ENCODE peak calls at places on chromosomes 13 and 19, in six cellular contexts. One of them, this sample, is unnamed.

GRCh38 chr13:51942189-51942588 is 69.1 kb downstream of the ATP7B start:
- DNase-seq in endothelial cell of umbilical vein: no peak
- DNase-seq in fibroblast of lung: no peak
- DNase-seq in HCT116: peak; percentile 19
- DNase-seq in colonic mucosa: peak; percentile 93
- DNase-seq in SK-N-SH: no peak
- DNase-seq in this sample: no peak

GRCh38 chr19:40921005-40921897 is 39.2 kb upstream of the CYP2A7 start:
- DNase-seq in endothelial cell of umbilical vein: peak; percentile 22
- DNase-seq in fibroblast of lung: no peak
- DNase-seq in HCT116: peak; percentile 74
- DNase-seq in colonic mucosa: peak; percentile 87
- DNase-seq in SK-N-SH: no peak
- DNase-seq in this sample: no peak

GRCh38 chr13:26528527-26528926 is 29.0 kb upstream of the WASF3 start:
- DNase-seq in endothelial cell of umbilical vein: no peak
- DNase-seq in fibroblast of lung: no peak
- DNase-seq in HCT116: no peak
- DNase-seq in colonic mucosa: no peak
- DNase-seq in SK-N-SH: no peak
- DNase-seq in this sample: no peak

GRCh38 chr19:55452381-55453325 is 8.8 kb downstream of the ISOC2 start:
- DNase-seq in endothelial cell of umbilical vein: peak; percentile 59
- DNase-seq in fibroblast of lung: peak; percentile 73
- DNase-seq in HCT116: no peak
- DNase-seq in colonic mucosa: peak; percentile 63
- DNase-seq in SK-N-SH: peak; percentile 98
- DNase-seq in this sample: peak; percentile 91

GRCh38 chr19:28488006-28488405 is 724.9 kb downstream of the UQCRFS1 start:
- DNase-seq in endothelial cell of umbilical vein: no peak
- DNase-seq in fibroblast of lung: no peak
- DNase-seq in HCT116: no peak
- DNase-seq in colonic mucosa: peak; percentile 68
- DNase-seq in SK-N-SH: no peak
- DNase-seq in this sample: no peak

GRCh38 chr13:76894401-76895110 is 8.4 kb upstream of the KCTD12 start:
- DNase-seq in endothelial cell of umbilical vein: peak; percentile 11
- DNase-seq in fibroblast of lung: no peak
- DNase-seq in HCT116: no peak
- DNase-seq in colonic mucosa: no peak
- DNase-seq in SK-N-SH: no peak
- DNase-seq in this sample: no peak

GRCh38 chr19:33252971-33253370 is 27.3 kb upstream of the SLC7A10 start:
- DNase-seq in endothelial cell of umbilical vein: no peak
- DNase-seq in fibroblast of lung: no peak
- DNase-seq in HCT116: no peak
- DNase-seq in colonic mucosa: no peak
- DNase-seq in SK-N-SH: no peak
- DNase-seq in this sample: no peak

GRCh38 chr19:53879145-53880037 is 2.6 kb upstream of the PRKCG start:
- DNase-seq in endothelial cell of umbilical vein: peak; percentile 91
- DNase-seq in fibroblast of lung: peak; percentile 82
- DNase-seq in HCT116: no peak
- DNase-seq in colonic mucosa: peak; percentile 91
- DNase-seq in SK-N-SH: peak; percentile 98
- DNase-seq in this sample: no peak

GRCh38 chr13:63481334-63481733 is 2065.7 kb upstream of the PCDH20 start:
- DNase-seq in endothelial cell of umbilical vein: no peak
- DNase-seq in fibroblast of lung: peak; percentile 16
- DNase-seq in HCT116: no peak
- DNase-seq in colonic mucosa: no peak
- DNase-seq in SK-N-SH: peak; percentile 21
- DNase-seq in this sample: peak; percentile 95

GRCh38 chr19:29293736-29294342 is 80.9 kb upstream of the UQCRFS1 start:
- DNase-seq in endothelial cell of umbilical vein: no peak
- DNase-seq in fibroblast of lung: no peak
- DNase-seq in HCT116: no peak
- DNase-seq in colonic mucosa: no peak
- DNase-seq in SK-N-SH: no peak
- DNase-seq in this sample: no peak

GRCh38 chr19:14554382-14554812 is 17.5 kb downstream of the NDUFB7 start:
- DNase-seq in endothelial cell of umbilical vein: no peak
- DNase-seq in fibroblast of lung: no peak
- DNase-seq in HCT116: no peak
- DNase-seq in colonic mucosa: peak; percentile 45
- DNase-seq in SK-N-SH: no peak
- DNase-seq in this sample: no peak

GRCh38 chr19:51339313-51339686 is 2.6 kb downstream of the VSIG10L start:
- DNase-seq in endothelial cell of umbilical vein: no peak
- DNase-seq in fibroblast of lung: no peak
- DNase-seq in HCT116: no peak
- DNase-seq in colonic mucosa: no peak
- DNase-seq in SK-N-SH: no peak
- DNase-seq in this sample: no peak

GRCh38 chr19:10189631-10190425 is 4.9 kb downstream of the DNMT1 start:
- DNase-seq in endothelial cell of umbilical vein: no peak
- DNase-seq in fibroblast of lung: peak; percentile 15
- DNase-seq in HCT116: no peak
- DNase-seq in colonic mucosa: no peak
- DNase-seq in SK-N-SH: no peak
- DNase-seq in this sample: no peak

GRCh38 chr13:102729560-102730275 is 34.9 kb upstream of the METTL21C start:
- DNase-seq in endothelial cell of umbilical vein: peak; percentile 94
- DNase-seq in fibroblast of lung: peak; percentile 67
- DNase-seq in HCT116: no peak
- DNase-seq in colonic mucosa: no peak
- DNase-seq in SK-N-SH: no peak
- DNase-seq in this sample: no peak

DNA sequence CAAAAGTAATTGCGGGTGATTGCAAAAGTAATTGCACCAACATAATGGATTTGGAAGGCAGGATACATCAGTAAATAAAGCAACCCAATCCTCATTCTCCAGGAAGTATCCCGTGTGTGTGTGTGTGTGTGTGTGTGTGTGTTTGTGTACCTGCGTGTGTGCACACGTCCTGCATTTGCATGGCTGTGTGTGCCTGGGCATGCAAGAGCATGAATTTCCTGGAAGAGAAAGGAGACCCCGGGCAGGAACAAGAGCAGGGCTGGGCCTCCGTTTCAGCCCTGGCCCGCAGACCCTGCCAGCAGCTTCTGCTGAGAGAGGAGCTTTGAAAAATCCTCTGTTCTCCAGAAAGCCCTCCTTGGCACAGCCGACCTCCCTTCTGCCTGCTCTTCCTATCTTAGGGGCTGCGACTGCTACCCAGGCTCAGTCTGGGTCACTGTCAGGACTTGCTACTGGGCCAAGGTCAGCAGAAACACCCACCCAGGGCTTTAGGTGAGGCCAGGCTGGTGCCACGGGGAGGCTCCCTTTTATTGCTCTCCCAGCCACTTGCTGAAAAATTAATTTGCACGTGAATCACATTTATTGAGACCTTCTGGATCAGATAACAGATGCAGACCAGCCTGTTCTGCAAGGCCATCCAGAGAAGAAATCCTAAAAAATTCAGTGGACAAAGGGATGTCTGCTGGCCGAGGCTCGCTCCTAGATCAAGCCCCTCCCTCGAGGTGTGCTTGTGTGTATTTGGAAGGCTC is 258.3 kb downstream of the ZNF536 start:
- DNase-seq in endothelial cell of umbilical vein: no peak
- DNase-seq in fibroblast of lung: no peak
- DNase-seq in HCT116: no peak
- DNase-seq in colonic mucosa: no peak
- DNase-seq in SK-N-SH: peak; percentile 73
- DNase-seq in this sample: no peak
- H3K27ac ChIP-seq in endothelial cell of umbilical vein: no peak overlapping the region
- H3K27ac ChIP-seq in fibroblast of lung: no peak overlapping the region
- H3K27ac ChIP-seq in HCT116: no peak overlapping the region
- H3K27ac ChIP-seq in colonic mucosa: no peak overlapping the region
- H3K27ac ChIP-seq in SK-N-SH: peak overlapping the region; percentile 80
- H3K27ac ChIP-seq in this sample: no peak overlapping the region

GRCh38 chr19:44737238-44738160 is 11.0 kb upstream of the BCL3 start:
- DNase-seq in endothelial cell of umbilical vein: no peak
- DNase-seq in fibroblast of lung: peak; percentile 84
- DNase-seq in HCT116: no peak
- DNase-seq in colonic mucosa: no peak
- DNase-seq in SK-N-SH: no peak
- DNase-seq in this sample: no peak
- H3K9ac ChIP-seq in endothelial cell of umbilical vein: no peak overlapping the region
- H3K9ac ChIP-seq in fibroblast of lung: no peak overlapping the region
- H3K9ac ChIP-seq in HCT116: no peak overlapping the region
- H3K9ac ChIP-seq in colonic mucosa: no peak overlapping the region
- H3K9ac ChIP-seq in SK-N-SH: no peak overlapping the region
- H3K9ac ChIP-seq in this sample: no peak overlapping the region

GRCh38 chr19:45681391-45682015 is 10.2 kb downstream of the SNRPD2 start:
- DNase-seq in endothelial cell of umbilical vein: peak; percentile 92
- DNase-seq in fibroblast of lung: peak; percentile 69
- DNase-seq in HCT116: peak; percentile 71
- DNase-seq in colonic mucosa: peak; percentile 92
- DNase-seq in SK-N-SH: peak; percentile 91
- DNase-seq in this sample: no peak

GRCh38 chr19:45677351-45678230 is 9.6 kb downstream of the GIPR start:
- DNase-seq in endothelial cell of umbilical vein: peak; percentile 89
- DNase-seq in fibroblast of lung: peak; percentile 69
- DNase-seq in HCT116: peak; percentile 99
- DNase-seq in colonic mucosa: peak; percentile 96
- DNase-seq in SK-N-SH: peak; percentile 96
- DNase-seq in this sample: peak; percentile 75

GRCh38 chr19:45676851-45677263 is 8.8 kb downstream of the GIPR start:
- DNase-seq in endothelial cell of umbilical vein: no peak
- DNase-seq in fibroblast of lung: no peak
- DNase-seq in HCT116: no peak
- DNase-seq in colonic mucosa: peak; percentile 37
- DNase-seq in SK-N-SH: no peak
- DNase-seq in this sample: no peak

GRCh38 chr19:45682908-45683307 is 8.8 kb downstream of the SNRPD2 start:
- DNase-seq in endothelial cell of umbilical vein: no peak
- DNase-seq in fibroblast of lung: no peak
- DNase-seq in HCT116: no peak
- DNase-seq in colonic mucosa: no peak
- DNase-seq in SK-N-SH: no peak
- DNase-seq in this sample: no peak

GRCh38 chr19:45682117-45682516 is 9.6 kb downstream of the SNRPD2 start:
- DNase-seq in endothelial cell of umbilical vein: no peak
- DNase-seq in fibroblast of lung: no peak
- DNase-seq in HCT116: no peak
- DNase-seq in colonic mucosa: no peak
- DNase-seq in SK-N-SH: no peak
- DNase-seq in this sample: no peak
- H3K4me3 ChIP-seq in endothelial cell of umbilical vein: no peak overlapping the region
- H3K4me3 ChIP-seq in fibroblast of lung: no peak overlapping the region
- H3K4me3 ChIP-seq in HCT116: peak overlapping the region; percentile 5
- H3K4me3 ChIP-seq in colonic mucosa: no peak overlapping the region
- H3K4me3 ChIP-seq in SK-N-SH: no peak overlapping the region
- H3K4me3 ChIP-seq in this sample: peak overlapping the region; percentile 78

DNA sequence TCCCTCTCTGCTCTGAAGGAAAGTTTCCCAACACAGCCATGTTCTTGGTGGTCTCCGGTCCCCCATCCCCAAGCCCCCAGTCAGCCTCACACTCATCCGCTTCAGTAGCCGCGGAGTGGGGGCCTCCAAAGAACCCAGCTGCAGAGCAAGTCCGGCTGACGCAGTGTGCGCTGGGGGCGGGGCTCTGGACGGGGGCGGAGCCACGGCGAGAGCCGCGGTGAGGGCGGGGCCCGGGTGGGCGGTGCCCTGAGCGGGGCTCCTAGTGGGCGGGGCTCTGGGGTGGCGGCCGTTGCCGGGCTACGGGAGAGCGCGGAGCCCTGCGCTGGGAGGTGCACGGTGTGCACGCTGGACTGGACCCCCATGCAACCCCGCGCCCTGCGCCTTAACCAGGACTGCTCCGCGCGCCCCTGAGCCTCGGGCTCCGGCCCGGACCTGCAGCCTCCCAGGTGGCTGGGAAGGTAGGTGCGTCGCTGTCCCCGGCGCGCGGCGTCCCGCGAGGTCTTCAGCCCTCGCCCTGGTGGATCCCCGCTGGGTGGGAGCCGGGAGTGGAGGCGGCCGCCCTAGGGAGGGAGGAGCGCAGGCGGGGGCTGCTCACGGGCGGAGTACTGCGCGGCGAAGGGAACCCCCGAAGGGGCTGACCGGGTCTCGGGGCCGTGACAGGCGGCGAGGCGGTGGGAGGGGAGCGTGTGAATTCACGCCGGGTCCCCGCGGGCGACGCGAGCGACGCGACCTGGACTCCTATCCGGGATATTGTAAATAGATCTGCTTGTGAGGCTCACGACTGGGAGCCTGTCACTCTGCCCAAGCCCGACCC is 9.1 kb downstream of the TNFRSF19 start:
- DNase-seq in endothelial cell of umbilical vein: peak; percentile 81
- DNase-seq in fibroblast of lung: peak; percentile 79
- DNase-seq in HCT116: peak; percentile 54
- DNase-seq in colonic mucosa: peak; percentile 95
- DNase-seq in SK-N-SH: peak; percentile 98
- DNase-seq in this sample: no peak
- H3K27ac ChIP-seq in endothelial cell of umbilical vein: no peak overlapping the region
- H3K27ac ChIP-seq in fibroblast of lung: peak overlapping the region; percentile 58
- H3K27ac ChIP-seq in HCT116: peak overlapping the region; percentile 69
- H3K27ac ChIP-seq in colonic mucosa: peak overlapping the region; percentile 49
- H3K27ac ChIP-seq in SK-N-SH: peak overlapping the region; percentile 84
- H3K27ac ChIP-seq in this sample: no peak overlapping the region

DNA sequence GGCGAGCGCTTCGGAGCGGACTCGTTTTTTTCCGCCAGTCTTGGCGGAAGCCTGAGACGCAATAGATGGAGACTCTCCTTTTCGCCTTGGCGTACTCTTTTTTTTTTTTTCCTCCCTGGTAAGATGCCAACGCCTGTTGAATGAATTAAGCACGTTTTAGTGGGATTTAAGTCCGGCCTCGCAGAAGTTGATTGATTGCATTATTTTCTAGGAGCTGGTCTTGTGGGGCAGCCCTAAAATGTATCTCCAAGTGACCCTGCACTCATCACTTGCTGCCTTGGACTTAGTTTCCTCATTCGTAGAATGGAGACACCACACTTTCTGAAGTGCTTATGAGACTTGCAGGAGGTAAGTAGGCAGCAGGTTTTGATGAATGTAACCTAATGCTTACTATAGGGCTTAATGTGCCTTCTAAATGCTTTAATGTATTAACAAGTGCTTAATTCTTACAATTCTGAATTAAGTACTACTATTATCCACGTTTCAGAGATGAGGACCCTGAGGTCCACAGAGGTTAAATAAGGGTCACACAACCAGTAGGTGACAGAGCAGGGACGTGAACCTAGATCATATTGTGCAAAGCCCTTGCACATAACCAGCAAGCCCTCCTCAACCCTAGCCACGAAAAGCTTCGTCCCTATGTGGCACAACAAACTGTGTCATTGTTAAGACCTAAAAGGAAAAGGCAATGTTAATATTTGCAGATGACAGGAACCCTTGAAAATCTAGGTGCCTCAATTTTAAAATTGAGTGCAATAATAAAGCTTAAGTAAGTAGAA is 477 bp upstream of the ARGLU1 start:
- DNase-seq in endothelial cell of umbilical vein: no peak
- DNase-seq in fibroblast of lung: no peak
- DNase-seq in HCT116: peak; percentile 79
- DNase-seq in colonic mucosa: no peak
- DNase-seq in SK-N-SH: no peak
- DNase-seq in this sample: no peak
- H3K9ac ChIP-seq in endothelial cell of umbilical vein: peak overlapping the region; percentile 95
- H3K9ac ChIP-seq in fibroblast of lung: peak overlapping the region; percentile 96
- H3K9ac ChIP-seq in HCT116: peak overlapping the region; percentile 96
- H3K9ac ChIP-seq in colonic mucosa: peak overlapping the region; percentile 90
- H3K9ac ChIP-seq in SK-N-SH: peak overlapping the region; percentile 96
- H3K9ac ChIP-seq in this sample: peak overlapping the region; percentile 99

GRCh38 chr13:48527955-48528354 is 4.9 kb downstream of the RCBTB2 start:
- DNase-seq in endothelial cell of umbilical vein: no peak
- DNase-seq in fibroblast of lung: no peak
- DNase-seq in HCT116: no peak
- DNase-seq in colonic mucosa: no peak
- DNase-seq in SK-N-SH: no peak
- DNase-seq in this sample: no peak
- H3K4me3 ChIP-seq in endothelial cell of umbilical vein: no peak overlapping the region
- H3K4me3 ChIP-seq in fibroblast of lung: no peak overlapping the region
- H3K4me3 ChIP-seq in HCT116: no peak overlapping the region
- H3K4me3 ChIP-seq in colonic mucosa: no peak overlapping the region
- H3K4me3 ChIP-seq in SK-N-SH: no peak overlapping the region
- H3K4me3 ChIP-seq in this sample: no peak overlapping the region